ENCODE peak calls at places on chromosomes 11 and 22, in nine cellular contexts. N is endodermal cell, O is prostate gland, E is endothelial cell of umbilical vein, W is GM23338, H is fibroblast of mammary gland, B is chondrocyte, L is choroid plexus epithelial cell, F is fibroblast of lung. S is an unnamed sample.

GRCh38 chr11:76841923-76842452 is 18.7 kb upstream of the ACER3 start:
- DNase-seq in N (peak; percentile 69), O (no peak), E (no peak), W (peak; percentile 31), H (no peak), B (no peak), L (no peak), F (no peak), S (no peak)

GRCh38 chr11:7449196-7449840 is 36.0 kb upstream of the OLFML1 start:
- DNase-seq in N (no peak), O (no peak), E (no peak), W (no peak), H (no peak), B (no peak), L (no peak), F (no peak), S (no peak)

GRCh38 chr11:131889760-131890620 is 519.6 kb downstream of the NTM start:
- DNase-seq in N (peak; percentile 67), O (no peak), E (no peak), W (peak; percentile 73), H (no peak), B (no peak), L (peak; percentile 76), F (peak; percentile 42), S (no peak)

GRCh38 chr11:134181707-134182106 is 42.1 kb downstream of the NCAPD3 start:
- DNase-seq in N (no peak), O (no peak), E (no peak), W (no peak), H (peak; percentile 72), B (no peak), L (no peak), F (peak; percentile 56), S (peak; percentile 64)

GRCh38 chr11:2743427-2744110 is 43.8 kb upstream of the KCNQ1OT1 start:
- DNase-seq in N (no peak), O (no peak), E (no peak), W (no peak), H (no peak), B (peak; percentile 68), L (no peak), F (no peak), S (no peak)

GRCh38 chr11:132244871-132245557 is 874.6 kb downstream of the NTM start:
- DNase-seq in N (no peak), O (no peak), E (no peak), W (no peak), H (no peak), B (no peak), L (no peak), F (no peak), S (no peak)

GRCh38 chr11:2314525-2315394 is 12.9 kb downstream of the TSPAN32 start:
- DNase-seq in N (no peak), O (peak; percentile 71), E (peak; percentile 24), W (no peak), H (peak; percentile 76), B (no peak), L (peak; percentile 85), F (peak; percentile 79), S (peak; percentile 96)

GRCh38 chr11:86152006-86152862 is 83.3 kb upstream of the PICALM start:
- DNase-seq in N (no peak), O (no peak), E (peak; percentile 65), W (no peak), H (peak; percentile 25), B (no peak), L (no peak), F (peak; percentile 92), S (peak; percentile 52)

GRCh38 chr11:35211952-35212351 is 73.0 kb downstream of the CD44 start:
- DNase-seq in N (no peak), O (no peak), E (no peak), W (no peak), H (no peak), B (no peak), L (no peak), F (no peak), S (peak; percentile 40)

GRCh38 chr11:70244698-70245097 is 25.8 kb upstream of the PPFIA1 start:
- DNase-seq in N (no peak), O (no peak), E (no peak), W (no peak), H (peak; percentile 83), B (no peak), L (peak; percentile 97), F (peak; percentile 98), S (peak; percentile 85)

GRCh38 chr11:78664606-78665005 is 89.9 kb upstream of the NARS2 start:
- DNase-seq in N (no peak), O (no peak), E (no peak), W (no peak), H (no peak), B (no peak), L (no peak), F (no peak), S (no peak)

GRCh38 chr22:22938672-22939536 is 51.3 kb downstream of the IGLL5 start:
- DNase-seq in N (no peak), O (no peak), E (no peak), W (no peak), H (no peak), B (no peak), L (no peak), F (no peak), S (no peak)

GRCh38 chr22:35866646-35867045 is 149.0 kb downstream of the APOL5 start:
- DNase-seq in N (no peak), O (no peak), E (no peak), W (no peak), H (no peak), B (no peak), L (peak; percentile 20), F (peak; percentile 55), S (peak; percentile 52)

GRCh38 chr11:32052218-32052617 is 38.7 kb upstream of the RCN1 start:
- DNase-seq in N (peak; percentile 73), O (peak; percentile 48), E (peak; percentile 61), W (peak; percentile 73), H (peak; percentile 64), B (no peak), L (peak; percentile 80), F (peak; percentile 41), S (peak; percentile 74)

GRCh38 chr22:49668402-49668801 is 159.3 kb downstream of the BRD1 start:
- DNase-seq in N (peak; percentile 26), O (no peak), E (no peak), W (no peak), H (no peak), B (peak; percentile 86), L (no peak), F (no peak), S (no peak)

GRCh38 chr11:36455658-36456111 is 54.4 kb downstream of the TRAF6 start:
- DNase-seq in N (peak; percentile 65), O (no peak), E (peak; percentile 54), W (peak; percentile 8), H (peak; percentile 97), B (peak; percentile 97), L (peak; percentile 97), F (peak; percentile 100), S (peak; percentile 95)

GRCh38 chr11:71114124-71114851 is 138.1 kb downstream of the SHANK2 start:
- DNase-seq in N (no peak), O (no peak), E (no peak), W (no peak), H (no peak), B (no peak), L (no peak), F (no peak), S (no peak)

DNA sequence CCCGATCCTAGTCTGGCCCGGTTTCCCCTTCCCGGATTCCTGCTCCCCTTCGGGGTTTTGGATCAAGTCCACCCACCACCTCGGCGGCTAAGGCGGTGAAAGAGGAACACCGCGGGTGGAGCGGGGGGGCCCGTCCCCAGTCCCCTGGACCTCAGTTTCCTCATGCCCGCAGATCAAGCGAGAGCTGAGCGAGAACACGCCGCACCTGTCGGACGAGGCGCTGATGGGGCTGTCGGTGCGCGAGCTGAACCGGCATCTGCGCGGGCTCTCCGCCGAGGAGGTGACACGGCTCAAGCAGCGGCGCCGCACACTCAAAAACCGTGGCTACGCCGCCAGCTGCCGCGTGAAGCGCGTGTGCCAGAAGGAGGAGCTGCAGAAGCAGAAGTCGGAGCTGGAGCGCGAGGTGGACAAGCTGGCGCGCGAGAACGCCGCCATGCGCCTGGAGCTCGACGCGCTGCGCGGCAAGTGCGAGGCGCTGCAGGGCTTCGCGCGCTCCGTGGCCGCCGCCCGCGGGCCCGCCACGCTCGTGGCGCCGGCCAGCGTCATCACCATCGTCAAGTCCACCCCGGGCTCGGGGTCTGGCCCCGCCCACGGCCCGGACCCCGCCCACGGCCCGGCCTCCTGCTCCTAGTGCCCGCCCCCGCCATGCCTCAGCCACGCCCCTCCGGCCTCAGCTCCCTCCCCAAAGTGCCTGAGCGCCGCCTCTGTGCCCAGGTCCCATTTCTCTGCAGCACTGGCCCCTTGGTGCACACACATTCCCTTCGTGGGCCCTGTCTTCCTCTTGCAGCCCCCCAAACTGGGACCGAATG is 12.7 kb downstream of the MAFF start:
- DNase-seq in N (peak; percentile 95), O (peak; percentile 42), E (peak; percentile 50), W (peak; percentile 92), H (no peak), B (no peak), L (peak; percentile 75), F (peak; percentile 58), S (peak; percentile 49)
- TF ChIP-seq CTCF in N (peak; percentile 23), O (peak; percentile 40), E (no peak), W (no peak), H (no peak), B (peak; percentile 31), L (peak; percentile 35), F (peak; percentile 11), S (no peak)

DNA sequence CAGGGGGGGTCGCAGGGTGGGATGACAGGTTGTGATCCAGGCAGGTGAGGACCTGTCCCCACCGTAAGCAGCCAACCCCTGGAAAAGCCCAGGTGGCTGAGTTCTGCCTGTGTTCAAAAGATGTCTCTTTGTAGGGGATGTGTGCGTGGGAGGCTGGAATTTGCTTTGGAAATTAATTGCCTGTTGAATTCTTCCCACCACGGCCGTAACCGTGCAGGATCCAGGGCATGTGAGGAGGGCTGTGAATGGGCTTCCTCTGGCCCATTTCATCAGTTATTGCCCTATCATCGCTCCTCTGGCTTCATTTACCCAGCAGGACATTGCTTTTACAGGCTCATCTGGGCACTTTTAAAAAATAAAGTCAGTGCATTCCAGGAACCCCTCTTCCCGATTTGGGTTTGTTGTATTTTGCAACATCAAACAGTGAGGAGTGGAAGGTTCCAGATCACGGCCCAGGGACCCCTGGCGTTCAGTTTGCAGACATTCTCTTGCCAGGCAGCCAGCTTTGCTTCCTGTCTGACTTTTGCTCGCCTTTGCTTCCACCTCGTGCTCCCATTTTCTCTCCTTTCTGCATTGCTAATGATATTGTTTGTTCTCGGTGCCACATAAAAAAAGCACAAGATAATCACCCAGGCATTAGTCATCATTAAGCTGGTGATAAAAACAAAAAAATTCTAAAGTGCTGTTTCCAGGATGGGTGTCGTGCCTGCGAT is 1306.6 kb downstream of the BRD1 start:
- DNase-seq in N (no peak), O (no peak), E (no peak), W (no peak), H (no peak), B (no peak), L (no peak), F (peak; percentile 25), S (no peak)
- TF ChIP-seq CTCF in N (no peak), O (no peak), E (no peak), W (no peak), H (no peak), B (no peak), L (no peak), F (no peak), S (no peak)

GRCh38 chr11:28470180-28470579 is 362.0 kb downstream of the METTL15 start:
- DNase-seq in N (no peak), O (no peak), E (no peak), W (no peak), H (no peak), B (no peak), L (no peak), F (no peak), S (no peak)
- TF ChIP-seq CTCF in N (peak; percentile 53), O (no peak), E (no peak), W (peak; percentile 17), H (no peak), B (no peak), L (no peak), F (no peak), S (no peak)

GRCh38 chr11:83836883-83837654 is 550.9 kb upstream of the CCDC90B start:
- DNase-seq in N (peak; percentile 85), O (peak; percentile 8), E (peak; percentile 27), W (peak; percentile 90), H (peak; percentile 54), B (no peak), L (peak; percentile 74), F (peak; percentile 37), S (peak; percentile 50)
- TF ChIP-seq CTCF in N (peak; percentile 92), O (peak; percentile 51), E (peak; percentile 65), W (peak; percentile 73), H (peak; percentile 86), B (peak; percentile 82), L (peak; percentile 93), F (peak; percentile 77), S (peak; percentile 80)

S was measured in fibroblast of the aortic adventitia.